ENCODE peak calls at places on chromosome 1, in ten cellular contexts. Y is EL; W is T-helper 1 cell; I is NCI-H774; C is ovary; K is hepatocyte; P is CD4-positive, alpha-beta T cell; H is nucleus accumbens; T is uterus; B is heart left ventricle. M is an unnamed sample.

GRCh38 chr1:225617479-225617878 is 35.4 kb downstream of the ENAH start:
- DNase-seq in Y (peak; percentile 31), W (no peak), I (no peak), C (no peak), K (no peak), P (no peak), H (no peak), T (no peak), B (no peak), M (no peak)

GRCh38 chr1:200958597-200958996 is 63.9 kb downstream of the INAVA start:
- DNase-seq in Y (no peak), W (no peak), I (no peak), C (no peak), K (no peak), P (no peak), H (no peak), T (no peak), B (no peak), M (no peak)

GRCh38 chr1:196144588-196144987 is 463.7 kb downstream of the KCNT2 start:
- DNase-seq in Y (no peak), W (no peak), I (no peak), C (no peak), K (no peak), P (no peak), H (no peak), T (no peak), B (no peak), M (no peak)

GRCh38 chr1:172040466-172040865 is 199.2 kb downstream of the DNM3 start:
- DNase-seq in Y (peak; percentile 82), W (no peak), I (no peak), C (no peak), K (no peak), P (no peak), H (no peak), T (no peak), B (no peak), M (no peak)

GRCh38 chr1:201917362-201918033 is 28.8 kb downstream of the SHISA4 start:
- DNase-seq in Y (peak; percentile 90), W (no peak), I (no peak), C (no peak), K (peak; percentile 58), P (no peak), H (no peak), T (peak; percentile 54), B (no peak), M (no peak)

GRCh38 chr1:212712451-212713303 is 13.0 kb upstream of the BATF3 start:
- DNase-seq in Y (peak; percentile 92), W (no peak), I (no peak), C (no peak), K (no peak), P (no peak), H (no peak), T (no peak), B (no peak), M (no peak)

GRCh38 chr1:242651817-242652216 is 127.3 kb upstream of the PLD5 start:
- DNase-seq in Y (no peak), W (no peak), I (peak; percentile 40), C (no peak), K (peak; percentile 23), P (no peak), H (no peak), T (no peak), B (no peak), M (no peak)

GRCh38 chr1:47686731-47687617 is 249.1 kb downstream of the FOXD2 start:
- DNase-seq in Y (no peak), W (no peak), I (no peak), C (no peak), K (no peak), P (no peak), H (no peak), T (no peak), B (no peak), M (no peak)

GRCh38 chr1:59027176-59027575 is 243.3 kb upstream of the JUN start:
- DNase-seq in Y (no peak), W (no peak), I (no peak), C (no peak), K (no peak), P (no peak), H (no peak), T (no peak), B (no peak), M (no peak)

GRCh38 chr1:204991342-204991844 is 51.6 kb upstream of the CNTN2 start:
- DNase-seq in Y (no peak), W (no peak), I (no peak), C (no peak), K (no peak), P (no peak), H (no peak), T (no peak), B (no peak), M (no peak)

GRCh38 chr1:187266051-187266450 is 437.3 kb downstream of the PLA2G4A start:
- DNase-seq in Y (no peak), W (no peak), I (no peak), C (no peak), K (no peak), P (no peak), H (no peak), T (no peak), B (no peak), M (no peak)

GRCh38 chr1:40742363-40743061 is 41.1 kb upstream of the KCNQ4 start:
- DNase-seq in Y (no peak), W (no peak), I (no peak), C (no peak), K (no peak), P (no peak), H (no peak), T (no peak), B (no peak), M (no peak)

GRCh38 chr1:156400191-156400920 is 31.3 kb downstream of the RHBG start:
- DNase-seq in Y (no peak), W (no peak), I (no peak), C (no peak), K (no peak), P (no peak), H (peak; percentile 79), T (no peak), B (no peak), M (no peak)

GRCh38 chr1:44019398-44020044 is 11.7 kb downstream of the SLC6A9 start:
- DNase-seq in Y (no peak), W (no peak), I (no peak), C (no peak), K (no peak), P (no peak), H (peak; percentile 67), T (no peak), B (peak; percentile 14), M (no peak)

GRCh38 chr1:182348916-182349747 is 42.5 kb downstream of the GLUL start:
- DNase-seq in Y (no peak), W (no peak), I (no peak), C (no peak), K (peak; percentile 21), P (no peak), H (no peak), T (peak; percentile 33), B (peak; percentile 87), M (no peak)

GRCh38 chr1:196659471-196659870 is 7.6 kb downstream of the CFH start:
- DNase-seq in Y (no peak), W (no peak), I (no peak), C (no peak), K (no peak), P (no peak), H (no peak), T (no peak), B (no peak), M (no peak)